ENCODE peak calls at places on chromosomes 2 and 18, in five cellular contexts. Y is iris pigment epithelial cell; H is stimulated activated CD4-positive, alpha-beta T cell treated with anti-CD3 and anti-CD28 coated beads, Interleukin-12 subunit alpha, Interleukin-12 subunit beta, amount 100 ng/mL, for 24 hours; J is T-helper 22 cell; L is activated effector memory CD4-positive, alpha-beta T cell treated with Interleukin-2 at 50 U/mL for 16 hours. C is an unnamed sample.

GRCh38 chr2:120945832-120946231 is 210.2 kb downstream of the GLI2 start:
- DNase-seq in Y (no peak), H (no peak), J (no peak), L (no peak), C (no peak)

GRCh38 chr2:235217814-235218213 is 266.0 kb downstream of the SH3BP4 start:
- DNase-seq in Y (peak; percentile 74), H (no peak), J (no peak), L (no peak), C (no peak)

GRCh38 chr18:77129150-77129551 is 3.4 kb downstream of the MBP start:
- DNase-seq in Y (peak; percentile 95), H (no peak), J (no peak), L (no peak), C (no peak)

GRCh38 chr2:72649810-72650209 is 176.0 kb downstream of the EXOC6B start:
- DNase-seq in Y (no peak), H (no peak), J (no peak), L (no peak), C (no peak)

GRCh38 chr2:119013640-119014039 is 71.6 kb downstream of the MARCO start:
- DNase-seq in Y (no peak), H (no peak), J (no peak), L (no peak), C (no peak)

GRCh38 chr2:119015849-119016248 is 73.9 kb downstream of the MARCO start:
- DNase-seq in Y (no peak), H (no peak), J (no peak), L (no peak), C (no peak)

GRCh38 chr2:151437630-151438029 is 27.9 kb downstream of the RIF1 start:
- DNase-seq in Y (peak; percentile 15), H (no peak), J (no peak), L (no peak), C (no peak)

GRCh38 chr2:24435391-24436316 is 55.4 kb upstream of the NCOA1 start:
- DNase-seq in Y (peak; percentile 68), H (no peak), J (no peak), L (no peak), C (no peak)

GRCh38 chr2:80830891-80831290 is 526.3 kb upstream of the LRRTM1 start:
- DNase-seq in Y (no peak), H (no peak), J (no peak), L (no peak), C (no peak)

GRCh38 chr2:120480346-120480902 is 134.5 kb downstream of the INHBB start:
- DNase-seq in Y (no peak), H (no peak), J (no peak), L (no peak), C (no peak)

GRCh38 chr2:38199129-38199528 is 123.2 kb upstream of the CYP1B1 start:
- DNase-seq in Y (no peak), H (no peak), J (no peak), L (no peak), C (no peak)

GRCh38 chr2:9010866-9011265 is 7.4 kb upstream of the MBOAT2 start:
- DNase-seq in Y (peak; percentile 82), H (no peak), J (no peak), L (no peak), C (no peak)

GRCh38 chr2:234594715-234595114 is 97.8 kb upstream of the ARL4C start:
- DNase-seq in Y (no peak), H (no peak), J (no peak), L (no peak), C (no peak)

GRCh38 chr2:145460151-145460550 is 940.2 kb upstream of the ZEB2 start:
- DNase-seq in Y (peak; percentile 50), H (no peak), J (no peak), L (no peak), C (no peak)

GRCh38 chr2:204608261-204608660 is 63.0 kb downstream of the PARD3B start:
- DNase-seq in Y (no peak), H (no peak), J (no peak), L (no peak), C (no peak)

C was measured in activated naive CD8-positive, alpha-beta T cell treated with anti-CD3 and anti-CD28 coated beads, Interleukin-2, amount 50 U/mL, for 16 hours.